ENCODE peak calls at places on chromosome 1, in four cellular contexts. G is HCEC 1CT, U is nucleus accumbens, O is T-helper 2 cell. K is an unnamed sample.

GRCh38 chr1:108643492-108644333 is 17.2 kb downstream of the HENMT1 start:
- DNase-seq in G (peak; percentile 63), U (no peak), O (peak; percentile 96), K (peak; percentile 59)

GRCh38 chr1:108983114-108983513 is 19.8 kb upstream of the CLCC1 start:
- DNase-seq in G (no peak), U (no peak), O (no peak), K (no peak)

GRCh38 chr1:32400876-32401631 is 6.8 kb upstream of the BSDC1 start:
- DNase-seq in G (peak; percentile 87), U (peak; percentile 73), O (peak; percentile 29), K (peak; percentile 89)

GRCh38 chr1:3453891-3454810 is at the start of gene ARHGEF16:
- DNase-seq in G (no peak), U (no peak), O (peak; percentile 10), K (no peak)

GRCh38 chr1:45216861-45217260 is 10.5 kb upstream of the ZSWIM5 start:
- DNase-seq in G (no peak), U (no peak), O (no peak), K (no peak)

GRCh38 chr1:229661022-229661877 is 35.2 kb downstream of the URB2 start:
- DNase-seq in G (peak; percentile 58), U (peak; percentile 77), O (peak; percentile 60), K (peak; percentile 55)

GRCh38 chr1:66239834-66240233 is 294.1 kb upstream of the SGIP1 start:
- DNase-seq in G (peak; percentile 10), U (no peak), O (no peak), K (no peak)

GRCh38 chr1:210233216-210233494 is 559 bp downstream of the SERTAD4 start:
- DNase-seq in G (no peak), U (no peak), O (no peak), K (no peak)

GRCh38 chr1:203796223-203796747 is 862 bp downstream of the ZBED6 start:
- DNase-seq in G (peak; percentile 27), U (peak; percentile 33), O (peak; percentile 46), K (peak; percentile 20)

K was measured in HFFc6.